ENCODE peak calls at places on chromosomes 7 and 10, in ten cellular contexts. One of them, this sample, is unnamed.

GRCh38 chr10:129233351-129234148 is 233.5 kb upstream of the MGMT start:
- DNase-seq in activated B cell treated with CpG ODN at 0.5 μM for 24 hours: no peak
- DNase-seq in EL: no peak
- DNase-seq in AG20443: no peak
- DNase-seq in T-cell: no peak
- DNase-seq in hippocampal formation: no peak
- DNase-seq in Right ventricle myocardium inferior: no peak
- DNase-seq in substantia nigra: no peak
- DNase-seq in mesendoderm: peak
- DNase-seq in right lobe of liver: no peak
- DNase-seq in this sample: no peak

GRCh38 chr10:13990392-13990805 is 340.3 kb downstream of the FRMD4A start:
- DNase-seq in activated B cell treated with CpG ODN at 0.5 μM for 24 hours: no peak
- DNase-seq in EL: peak
- DNase-seq in AG20443: peak
- DNase-seq in T-cell: no peak
- DNase-seq in hippocampal formation: no peak
- DNase-seq in Right ventricle myocardium inferior: no peak
- DNase-seq in substantia nigra: no peak
- DNase-seq in mesendoderm: no peak
- DNase-seq in right lobe of liver: no peak
- DNase-seq in this sample: no peak

GRCh38 chr10:59872892-59873463 is 33.4 kb downstream of the CCDC6 start:
- DNase-seq in activated B cell treated with CpG ODN at 0.5 μM for 24 hours: no peak
- DNase-seq in EL: peak
- DNase-seq in AG20443: peak
- DNase-seq in T-cell: no peak
- DNase-seq in hippocampal formation: no peak
- DNase-seq in Right ventricle myocardium inferior: peak
- DNase-seq in substantia nigra: no peak
- DNase-seq in mesendoderm: peak
- DNase-seq in right lobe of liver: no peak
- DNase-seq in this sample: peak

GRCh38 chr10:59350558-59350957 is 11.8 kb downstream of the FAM13C start:
- DNase-seq in activated B cell treated with CpG ODN at 0.5 μM for 24 hours: no peak
- DNase-seq in EL: no peak
- DNase-seq in AG20443: no peak
- DNase-seq in T-cell: no peak
- DNase-seq in hippocampal formation: no peak
- DNase-seq in Right ventricle myocardium inferior: no peak
- DNase-seq in substantia nigra: no peak
- DNase-seq in mesendoderm: no peak
- DNase-seq in right lobe of liver: no peak
- DNase-seq in this sample: no peak

GRCh38 chr10:62616885-62617635 is 187.5 kb upstream of the ADO start:
- DNase-seq in activated B cell treated with CpG ODN at 0.5 μM for 24 hours: no peak
- DNase-seq in EL: no peak
- DNase-seq in AG20443: no peak
- DNase-seq in T-cell: no peak
- DNase-seq in hippocampal formation: no peak
- DNase-seq in Right ventricle myocardium inferior: no peak
- DNase-seq in substantia nigra: no peak
- DNase-seq in mesendoderm: no peak
- DNase-seq in right lobe of liver: no peak
- DNase-seq in this sample: no peak

GRCh38 chr7:142385528-142386340 is 127.9 kb upstream of the PRSS58 start:
- DNase-seq in activated B cell treated with CpG ODN at 0.5 μM for 24 hours: no peak
- DNase-seq in EL: peak
- DNase-seq in AG20443: peak
- DNase-seq in T-cell: no peak
- DNase-seq in hippocampal formation: peak
- DNase-seq in Right ventricle myocardium inferior: no peak
- DNase-seq in substantia nigra: no peak
- DNase-seq in mesendoderm: peak
- DNase-seq in right lobe of liver: no peak
- DNase-seq in this sample: no peak

GRCh38 chr10:60099998-60100747 is 193.8 kb upstream of the CCDC6 start:
- DNase-seq in activated B cell treated with CpG ODN at 0.5 μM for 24 hours: no peak
- DNase-seq in EL: peak
- DNase-seq in AG20443: peak
- DNase-seq in T-cell: no peak
- DNase-seq in hippocampal formation: no peak
- DNase-seq in Right ventricle myocardium inferior: no peak
- DNase-seq in substantia nigra: no peak
- DNase-seq in mesendoderm: peak
- DNase-seq in right lobe of liver: no peak
- DNase-seq in this sample: no peak

GRCh38 chr7:45219801-45220200 is 62.2 kb downstream of the RAMP3 start:
- DNase-seq in activated B cell treated with CpG ODN at 0.5 μM for 24 hours: no peak
- DNase-seq in EL: no peak
- DNase-seq in AG20443: no peak
- DNase-seq in T-cell: no peak
- DNase-seq in hippocampal formation: no peak
- DNase-seq in Right ventricle myocardium inferior: no peak
- DNase-seq in substantia nigra: no peak
- DNase-seq in mesendoderm: no peak
- DNase-seq in right lobe of liver: no peak
- DNase-seq in this sample: no peak